ENCODE peak calls at places on chromosomes 13 and 19, in nine cellular contexts. M is heart right ventricle, A is cardiac muscle cell, T is dorsolateral prefrontal cortex, L is tibial nerve, P is GM23338, V is stomach, C is MM.1S, Z is body of pancreas. S is an unnamed sample.
A peak's percentile ranks its signal among the peaks of the same experiment; 100 is the strongest.

GRCh38 chr19:57192993-57193392 is 1.7 kb downstream of the ZNF264 start:
- DNase-seq in M (no peak), A (no peak), T (no peak), L (no peak), P (no peak), V (no peak), C (no peak), Z (no peak), S (no peak)

GRCh38 chr19:58325623-58326022 is 1.2 kb upstream of the ZSCAN22 start:
- DNase-seq in M (no peak), A (no peak), T (no peak), L (no peak), P (no peak), V (no peak), C (no peak), Z (no peak), S (peak; percentile 23)

GRCh38 chr13:44218501-44219240 is 155.0 kb upstream of the SERP2 start:
- DNase-seq in M (peak; percentile 68), A (peak; percentile 66), T (no peak), L (peak; percentile 75), P (no peak), V (peak; percentile 89), C (no peak), Z (peak; percentile 75), S (peak; percentile 42)

GRCh38 chr19:50718255-50719118 is 1.1 kb downstream of the SHANK1 start:
- DNase-seq in M (no peak), A (no peak), T (peak; percentile 79), L (no peak), P (peak; percentile 56), V (no peak), C (no peak), Z (no peak), S (no peak)

GRCh38 chr13:70960841-70961443 is 852.7 kb upstream of the KLHL1 start:
- DNase-seq in M (no peak), A (peak; percentile 50), T (no peak), L (peak; percentile 22), P (peak; percentile 26), V (no peak), C (peak; percentile 31), Z (no peak), S (peak; percentile 20)

GRCh38 chr19:3075605-3076431 is 13.5 kb upstream of the TLE5 start:
- DNase-seq in M (peak; percentile 70), A (peak; percentile 43), T (peak; percentile 38), L (no peak), P (peak; percentile 75), V (peak; percentile 74), C (peak; percentile 43), Z (peak; percentile 75), S (no peak)

GRCh38 chr13:48828962-48829405 is 146.7 kb upstream of the FNDC3A start:
- DNase-seq in M (no peak), A (no peak), T (no peak), L (no peak), P (peak; percentile 41), V (no peak), C (no peak), Z (no peak), S (no peak)

GRCh38 chr13:50080158-50080855 is 65.1 kb downstream of the KCNRG start:
- DNase-seq in M (no peak), A (peak; percentile 63), T (no peak), L (peak; percentile 38), P (peak; percentile 31), V (no peak), C (peak; percentile 7), Z (no peak), S (peak; percentile 42)

GRCh38 chr19:40807147-40808020 is 8.4 kb downstream of the EGLN2 start:
- DNase-seq in M (no peak), A (no peak), T (no peak), L (no peak), P (peak; percentile 85), V (no peak), C (no peak), Z (no peak), S (no peak)

GRCh38 chr13:49603318-49603717 is 18.0 kb upstream of the RCBTB1 start:
- DNase-seq in M (no peak), A (no peak), T (no peak), L (no peak), P (no peak), V (no peak), C (no peak), Z (no peak), S (no peak)

GRCh38 chr13:72145383-72145782 is 278.4 kb upstream of the DACH1 start:
- DNase-seq in M (no peak), A (no peak), T (no peak), L (no peak), P (no peak), V (no peak), C (no peak), Z (no peak), S (peak; percentile 50)

GRCh38 chr13:46961719-46962118 is 64.9 kb upstream of the HTR2A start:
- DNase-seq in M (no peak), A (peak; percentile 75), T (no peak), L (no peak), P (no peak), V (no peak), C (peak; percentile 14), Z (no peak), S (peak; percentile 76)

GRCh38 chr19:10209305-10209704 is 14.6 kb upstream of the DNMT1 start:
- DNase-seq in M (no peak), A (no peak), T (no peak), L (no peak), P (no peak), V (no peak), C (no peak), Z (no peak), S (peak; percentile 43)

GRCh38 chr13:65725001-65725400 is 1505.1 kb downstream of the PCDH9 start:
- DNase-seq in M (no peak), A (peak; percentile 75), T (no peak), L (no peak), P (no peak), V (no peak), C (no peak), Z (no peak), S (peak; percentile 94)

GRCh38 chr13:84896128-84896527 is 903.1 kb downstream of the SLITRK6 start:
- DNase-seq in M (no peak), A (peak; percentile 76), T (no peak), L (no peak), P (peak; percentile 71), V (no peak), C (peak; percentile 65), Z (peak; percentile 29), S (peak; percentile 27)

GRCh38 chr13:53018690-53019647 is 9.6 kb upstream of the OLFM4 start:
- DNase-seq in M (no peak), A (no peak), T (no peak), L (no peak), P (no peak), V (no peak), C (no peak), Z (no peak), S (no peak)

GRCh38 chr13:41019027-41019487 is at the start of gene ELF1:
- DNase-seq in M (no peak), A (peak; percentile 56), T (no peak), L (peak; percentile 40), P (peak; percentile 35), V (peak; percentile 59), C (peak; percentile 77), Z (peak; percentile 59), S (peak; percentile 48)

GRCh38 chr19:17255150-17255621 is 9.4 kb downstream of the USHBP1 start:
- DNase-seq in M (no peak), A (peak; percentile 60), T (no peak), L (no peak), P (peak; percentile 39), V (no peak), C (no peak), Z (peak; percentile 80), S (no peak)

GRCh38 chr19:8532170-8532569 is 18.2 kb upstream of the ZNF414 start:
- DNase-seq in M (no peak), A (no peak), T (no peak), L (no peak), P (no peak), V (no peak), C (no peak), Z (no peak), S (no peak)
- TF ChIP-seq CTCF in M (no peak), A (no peak), T (no peak), L (no peak), P (no peak), V (no peak), C (no peak), Z (no peak), S (no peak)

GRCh38 chr19:42048992-42049391 is 21.0 kb downstream of the GRIK5 start:
- DNase-seq in M (no peak), A (no peak), T (no peak), L (no peak), P (no peak), V (no peak), C (no peak), Z (no peak), S (no peak)
- H3K4me3 ChIP-seq in M (no peak overlapping the region), A (no peak overlapping the region), T (no peak overlapping the region), L (no peak overlapping the region), P (no peak overlapping the region), V (no peak overlapping the region), C (no peak overlapping the region), Z (no peak overlapping the region), S (no peak overlapping the region)

DNA sequence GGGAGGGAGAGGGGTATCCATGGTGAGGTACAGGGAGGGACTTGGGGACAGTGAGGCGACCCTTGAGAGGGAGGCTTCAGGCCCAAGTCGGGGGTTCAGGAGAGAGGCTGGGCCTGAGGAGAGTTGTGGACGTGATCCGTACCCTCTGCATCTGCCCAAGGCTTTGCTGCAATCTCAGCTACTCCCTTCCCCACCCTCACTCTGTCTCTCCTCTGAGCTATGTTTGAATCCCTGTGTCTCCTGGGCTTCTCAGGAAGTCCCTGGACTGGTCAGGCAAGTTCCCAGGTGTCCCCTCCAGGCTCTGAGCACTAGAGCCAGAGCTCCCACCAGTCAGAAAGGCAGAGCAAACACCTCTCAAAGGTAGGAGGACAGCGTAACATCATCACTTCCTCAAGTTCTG is 1.8 kb downstream of the LIN37 start:
- DNase-seq in M (no peak), A (no peak), T (no peak), L (no peak), P (no peak), V (no peak), C (no peak), Z (no peak), S (no peak)
- H3K27me3 ChIP-seq in M (no peaks in the 10 kb centered on the region), A (no peaks in the 10 kb centered on the region), T (no peaks in the 10 kb centered on the region), L (no peaks in the 10 kb centered on the region), P (peaks cover 6% of the 10 kb centered on the region), V (no peaks in the 10 kb centered on the region), C (no peaks in the 10 kb centered on the region), Z (no peaks in the 10 kb centered on the region), S (no peaks in the 10 kb centered on the region)

DNA sequence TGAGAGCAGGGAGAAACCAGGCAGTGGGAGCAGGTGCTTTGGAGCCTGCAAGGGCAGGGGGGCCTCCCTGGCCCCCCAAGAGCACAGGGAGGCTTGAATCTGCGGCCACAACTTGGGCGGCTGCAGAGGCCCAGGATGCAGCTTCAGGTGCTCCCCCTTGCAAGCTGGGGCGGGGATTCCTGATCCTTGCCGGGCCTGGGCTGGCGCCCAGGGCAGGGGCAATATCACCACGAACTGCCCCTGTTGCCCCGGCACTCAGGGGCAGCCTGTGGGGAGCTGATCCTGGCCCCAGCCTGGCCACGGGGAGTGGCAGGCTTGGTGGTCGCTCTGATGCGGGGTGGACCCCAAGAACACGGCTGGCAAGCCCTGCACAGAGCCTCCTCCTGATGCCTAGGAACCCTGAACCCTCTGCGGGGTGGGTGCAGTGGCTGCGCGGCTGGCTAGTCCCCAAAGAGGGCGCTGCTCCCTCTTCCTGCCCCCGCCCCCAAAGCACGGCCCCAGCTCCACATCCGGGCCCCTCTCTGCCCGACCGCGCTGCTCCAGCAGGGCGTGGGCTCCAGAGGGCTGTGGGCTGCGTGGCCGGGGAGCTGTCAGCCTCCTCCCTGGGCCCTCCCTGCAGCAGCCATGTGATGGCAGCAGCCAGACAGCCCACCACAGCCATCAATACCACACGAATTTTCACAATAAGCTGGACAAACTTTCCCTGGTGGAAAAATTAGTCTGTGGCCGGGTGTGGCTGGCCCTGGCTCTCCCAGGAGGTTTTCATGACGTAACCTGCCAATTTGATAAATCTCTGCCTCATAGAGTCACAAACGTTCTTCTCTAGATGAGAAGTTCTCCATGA is 21.0 kb downstream of the TNFSF9 start:
- DNase-seq in M (peak; percentile 26), A (peak; percentile 17), T (no peak), L (no peak), P (peak; percentile 92), V (no peak), C (no peak), Z (no peak), S (no peak)
- TF ChIP-seq CTCF in M (no peak), A (peak; percentile 16), T (no peak), L (no peak), P (peak; percentile 71), V (no peak), C (peak; percentile 20), Z (no peak), S (no peak)

S was measured in brain microvascular endothelial cell.